ENCODE peak calls at places on chromosomes 11 and 22, in four cellular contexts. L is HCT116, U is SK-N-SH, T is HepG2. I is an unnamed sample.
A peak's percentile ranks its signal among the peaks of the same experiment; 100 is the strongest.

GRCh38 chr11:77497368-77497767 is 23.5 kb upstream of the PAK1 start:
- DNase-seq in L (no peak), U (no peak), T (no peak), I (no peak)

GRCh38 chr22:23054531-23055257 is 15.6 kb upstream of the GNAZ start:
- DNase-seq in L (no peak), U (no peak), T (no peak), I (no peak)

GRCh38 chr22:38461414-38462081 is 6.3 kb upstream of the KDELR3 start:
- DNase-seq in L (peak; percentile 82), U (peak; percentile 84), T (peak; percentile 71), I (peak; percentile 86)

GRCh38 chr22:33529424-33530113 is 390.7 kb downstream of the LARGE1 start:
- DNase-seq in L (no peak), U (no peak), T (no peak), I (no peak)

GRCh38 chr11:43366597-43367121 is 7.9 kb downstream of the TTC17 start:
- DNase-seq in L (no peak), U (no peak), T (no peak), I (peak; percentile 58)

GRCh38 chr11:65436412-65437032 is 13.9 kb downstream of the NEAT1 start:
- DNase-seq in L (no peak), U (no peak), T (no peak), I (peak; percentile 23)

GRCh38 chr11:69448471-69449284 is 32.8 kb upstream of the LINC01488 start:
- DNase-seq in L (no peak), U (no peak), T (no peak), I (peak; percentile 77)

GRCh38 chr11:67648140-67648795 is 2.3 kb downstream of the ACY3 start:
- DNase-seq in L (peak; percentile 59), U (no peak), T (peak; percentile 56), I (peak; percentile 59)

GRCh38 chr11:12862761-12863469 is 146.2 kb upstream of the RASSF10 start:
- DNase-seq in L (no peak), U (peak; percentile 58), T (no peak), I (peak; percentile 41)

GRCh38 chr11:61567286-61568061 is 13.4 kb downstream of the SYT7 start:
- DNase-seq in L (peak; percentile 81), U (peak; percentile 63), T (peak; percentile 77), I (peak; percentile 95)
- TF ChIP-seq ELF1 in L (no peak), U (no peak), T (peak; percentile 77), I (no peak)

DNA sequence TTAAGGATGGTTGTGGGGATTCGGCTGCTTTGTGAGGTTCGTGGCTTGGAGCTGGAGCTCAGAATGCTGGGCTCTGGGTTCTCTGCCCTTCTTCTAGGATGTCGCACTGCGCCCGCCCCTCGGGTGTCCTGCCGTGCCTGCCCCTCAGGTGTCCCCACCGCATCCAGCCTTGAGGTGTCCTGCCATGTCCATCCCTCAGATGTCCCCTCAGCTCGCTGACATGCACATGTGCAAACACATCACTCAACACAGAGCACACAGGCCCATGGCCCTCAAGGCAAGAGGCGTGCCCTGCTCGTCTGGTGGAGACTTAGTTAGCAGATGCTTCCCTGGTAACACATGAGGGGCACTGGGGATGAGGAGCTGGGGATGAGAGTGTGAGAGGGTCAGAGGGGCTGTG is 359.3 kb downstream of the TBC1D22A start:
- DNase-seq in L (no peak), U (no peak), T (no peak), I (no peak)
- TF ChIP-seq REST in L (no peak), U (no peak), T (no peak), I (no peak)

GRCh38 chr11:88538088-88538487 is 200.6 kb upstream of the CTSC start:
- DNase-seq in L (no peak), U (no peak), T (no peak), I (no peak)
- TF ChIP-seq ELF1 in L (peak; percentile 9), U (no peak), T (no peak), I (no peak)

GRCh38 chr22:19606332-19607197 is 82.4 kb upstream of the CLDN5 start:
- DNase-seq in L (no peak), U (no peak), T (no peak), I (no peak)

GRCh38 chr22:19603767-19604166 is 79.6 kb upstream of the CLDN5 start:
- DNase-seq in L (no peak), U (no peak), T (peak; percentile 79), I (peak; percentile 51)

GRCh38 chr22:19605508-19606331 is 81.5 kb upstream of the CLDN5 start:
- DNase-seq in L (no peak), U (no peak), T (no peak), I (no peak)

GRCh38 chr22:19607198-19608113 is 83.2 kb upstream of the CLDN5 start:
- DNase-seq in L (no peak), U (no peak), T (no peak), I (peak; percentile 45)

DNA sequence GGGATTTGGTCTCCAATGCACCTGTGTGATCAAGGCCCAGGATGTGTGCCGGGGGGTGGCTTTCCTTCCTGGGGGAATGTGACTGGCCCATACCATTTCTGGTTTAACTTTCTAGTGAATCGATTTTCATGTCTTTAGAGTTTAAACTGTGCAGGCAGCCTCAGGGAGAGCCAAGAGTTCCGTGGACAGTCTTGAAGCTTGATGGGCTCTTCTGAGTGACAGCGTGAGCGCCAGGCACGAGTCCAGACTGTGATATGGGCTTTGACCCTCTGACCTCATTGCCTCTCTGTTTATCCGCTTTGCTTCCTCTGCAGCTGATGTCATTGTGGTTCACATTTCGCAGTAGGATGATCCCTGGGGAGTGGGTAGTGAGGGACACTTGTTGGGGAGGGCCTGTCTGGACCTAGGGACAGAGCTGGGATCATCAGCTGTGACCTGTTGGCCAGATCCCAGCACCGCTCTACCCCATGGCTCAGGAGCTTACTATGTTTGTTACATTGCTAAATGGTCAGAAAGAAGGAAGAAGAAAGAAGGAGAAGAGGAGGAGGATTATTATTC is 80.6 kb upstream of the CLDN5 start:
- DNase-seq in L (no peak), U (no peak), T (peak; percentile 27), I (peak; percentile 70)
- TF ChIP-seq REST in L (no peak), U (no peak), T (no peak), I (no peak)

GRCh38 chr22:30186535-30186934 is 60.0 kb downstream of the LIF start:
- DNase-seq in L (no peak), U (no peak), T (peak; percentile 58), I (no peak)
- TF ChIP-seq ELF1 in L (no peak), U (no peak), T (no peak), I (no peak)

GRCh38 chr11:61814958-61815789 is 1.6 kb downstream of the FADS1 start:
- DNase-seq in L (peak; percentile 97), U (peak; percentile 95), T (peak; percentile 96), I (peak; percentile 99)

GRCh38 chr11:61817471-61818202 is 834 bp upstream of the FADS1 start:
- DNase-seq in L (no peak), U (no peak), T (peak; percentile 43), I (no peak)

GRCh38 chr11:61814242-61814957 is 2.4 kb downstream of the FADS1 start:
- DNase-seq in L (peak; percentile 67), U (peak; percentile 47), T (peak; percentile 41), I (no peak)

GRCh38 chr11:61815790-61816735 is 740 bp downstream of the FADS1 start:
- DNase-seq in L (peak; percentile 27), U (peak; percentile 81), T (peak; percentile 64), I (peak; percentile 84)

DNA sequence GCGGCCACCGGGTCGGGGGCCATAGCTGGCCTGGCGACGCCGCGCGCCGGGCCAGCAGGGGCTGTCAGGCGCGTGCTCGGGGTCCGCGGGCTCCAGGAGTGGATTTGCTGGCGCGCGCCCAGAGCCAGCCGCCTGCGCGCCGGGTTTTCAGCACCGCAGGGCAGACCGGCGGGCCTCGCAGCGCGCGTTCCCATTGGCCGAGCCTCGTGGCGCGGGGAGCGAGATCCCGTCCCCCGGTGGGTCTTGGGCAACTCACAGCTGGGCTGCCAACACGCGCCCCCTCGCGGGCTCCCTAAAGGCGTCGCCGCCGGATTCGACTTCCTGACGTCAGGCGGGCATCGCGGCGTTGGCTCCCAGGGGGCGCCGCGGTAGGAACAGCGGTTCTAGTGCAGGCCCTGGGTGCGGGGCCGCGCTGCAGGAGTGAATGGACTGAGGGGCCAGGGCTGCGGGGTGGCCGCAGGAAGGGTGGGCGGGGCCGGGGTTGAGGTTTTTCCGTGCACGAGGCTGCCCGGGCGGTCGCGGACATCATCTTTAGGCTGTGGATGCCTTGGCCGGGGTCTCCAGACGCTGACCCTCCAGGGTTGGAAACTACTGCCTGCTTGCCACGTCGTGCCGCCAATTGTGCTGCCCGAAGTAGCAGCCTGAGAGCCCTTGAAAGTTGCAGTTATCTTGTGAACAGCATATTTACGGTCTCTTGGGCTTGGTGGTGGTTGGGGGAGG is at the start of gene FADS1:
- DNase-seq in L (peak; percentile 91), U (peak; percentile 95), T (peak; percentile 95), I (peak; percentile 95)
- TF ChIP-seq REST in L (no peak), U (no peak), T (no peak), I (peak; percentile 81)